ENCODE peak calls at places on chromosomes 4 and X, in five cellular contexts. P is breast epithelium, C is endothelial cell of umbilical vein, O is H1, Z is upper lobe of left lung. T is an unnamed sample.

GRCh38 chrX:153844509-153845082 is 14.3 kb upstream of the PDZD4 start:
- DNase-seq in P (no peak), C (no peak), O (no peak), Z (no peak), T (no peak)

GRCh38 chr4:90503677-90504076 is 376.5 kb downstream of the CCSER1 start:
- DNase-seq in P (no peak), C (no peak), O (no peak), Z (no peak), T (no peak)

GRCh38 chr4:16833722-16834121 is 64.7 kb downstream of the LDB2 start:
- DNase-seq in P (no peak), C (no peak), O (no peak), Z (no peak), T (no peak)

GRCh38 chrX:149630681-149631292 is 805 bp downstream of the TMEM185A start:
- DNase-seq in P (no peak), C (peak; percentile 58), O (no peak), Z (no peak), T (no peak)

GRCh38 chr4:15100994-15101695 is 98.9 kb downstream of the CPEB2 start:
- DNase-seq in P (no peak), C (no peak), O (no peak), Z (no peak), T (no peak)

GRCh38 chr4:93317571-93317970 is 511.0 kb upstream of the ATOH1 start:
- DNase-seq in P (no peak), C (peak; percentile 26), O (no peak), Z (no peak), T (no peak)

GRCh38 chrX:132180929-132181328 is 38.3 kb downstream of the RAP2C start:
- DNase-seq in P (no peak), C (no peak), O (no peak), Z (no peak), T (no peak)

GRCh38 chrX:25004485-25005032 is 11.2 kb downstream of the ARX start:
- DNase-seq in P (no peak), C (no peak), O (no peak), Z (peak; percentile 63), T (no peak)

GRCh38 chr4:12421364-12421763 is 992.7 kb upstream of the HS3ST1 start:
- DNase-seq in P (no peak), C (no peak), O (no peak), Z (no peak), T (no peak)

GRCh38 chr4:48905363-48906015 is 1.1 kb downstream of the OCIAD2 start:
- DNase-seq in P (no peak), C (peak; percentile 41), O (no peak), Z (no peak), T (peak; percentile 27)

GRCh38 chrX:11138498-11139390 is 27.6 kb downstream of the HCCS start:
- DNase-seq in P (no peak), C (no peak), O (no peak), Z (peak; percentile 63), T (no peak)

GRCh38 chr4:1515763-1516162 is 109.5 kb upstream of the NKX1-1 start:
- DNase-seq in P (no peak), C (no peak), O (no peak), Z (no peak), T (no peak)

GRCh38 chr4:139301821-139302611 is at the start of gene NDUFC1:
- DNase-seq in P (peak; percentile 54), C (peak; percentile 65), O (peak; percentile 75), Z (peak; percentile 86), T (peak; percentile 65)
- TF ChIP-seq CTCF in P (peak; percentile 28), C (no peak), O (no peak), Z (peak; percentile 32), T (peak; percentile 24)

GRCh38 chrX:45322820-45323219 is 122.1 kb upstream of the DIPK2B start:
- DNase-seq in P (no peak), C (no peak), O (no peak), Z (no peak), T (no peak)
- TF ChIP-seq POLR2AphosphoS5 in P (no peak), C (no peak), O (no peak), Z (no peak), T (no peak)

GRCh38 chr4:9703391-9703790 is 78.0 kb upstream of the DRD5 start:
- DNase-seq in P (peak; percentile 59), C (peak; percentile 3), O (peak; percentile 94), Z (no peak), T (peak; percentile 83)
- TF ChIP-seq POLR2A in P (no peak), C (no peak), O (no peak), Z (no peak), T (no peak)

DNA sequence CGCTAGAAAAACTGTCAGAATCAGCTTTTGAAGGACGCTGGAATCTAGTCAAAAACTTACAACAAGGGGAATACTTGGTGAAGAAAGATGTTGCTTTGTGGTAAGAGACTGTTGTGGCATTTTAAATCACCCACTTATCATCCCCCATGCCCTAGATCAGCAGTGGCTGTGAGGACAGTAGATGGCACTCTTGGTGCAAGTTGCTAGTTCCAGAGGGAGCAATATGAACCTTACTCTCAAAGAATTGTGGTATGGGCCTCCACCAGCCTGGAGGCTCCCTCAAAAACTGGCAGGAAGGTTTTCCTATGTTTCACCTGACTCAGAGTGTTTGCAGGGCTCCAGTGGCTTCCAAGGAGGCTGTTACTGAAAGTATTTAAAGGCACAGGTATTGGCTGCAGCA is 37.7 kb upstream of the SLC16A2 start:
- DNase-seq in P (no peak), C (peak; percentile 41), O (no peak), Z (no peak), T (peak; percentile 11)
- TF ChIP-seq CTCF in P (no peak), C (peak; percentile 14), O (peak; percentile 65), Z (peak; percentile 19), T (no peak)

T was measured in transverse colon.